ENCODE peak calls at places on chromosomes 4 and X, in ten cellular contexts. J is ascending aorta; B is dorsolateral prefrontal cortex; K is psoas muscle; F is prostate gland; H is hepatocyte; U is A549; M is effector memory CD4-positive, alpha-beta T cell; C is HepG2; R is GM23338. G is an unnamed sample.

GRCh38 chrX:148416931-148417330 is 83.5 kb upstream of the AFF2 start:
- DNase-seq in J (no peak), B (no peak), K (no peak), F (no peak), H (no peak), U (no peak), M (no peak), C (no peak), R (no peak), G (no peak)

GRCh38 chr4:40629401-40630334 is at the start of gene RBM47:
- DNase-seq in J (no peak), B (peak; percentile 57), K (peak; percentile 71), F (peak; percentile 91), H (peak; percentile 90), U (no peak), M (no peak), C (no peak), R (peak; percentile 97), G (peak; percentile 85)

GRCh38 chr4:8320386-8320750 is 50.8 kb downstream of the HTRA3 start:
- DNase-seq in J (peak; percentile 48), B (peak; percentile 32), K (peak; percentile 39), F (no peak), H (no peak), U (no peak), M (no peak), C (peak; percentile 18), R (peak; percentile 68), G (no peak)

GRCh38 chr4:42399393-42399792 is 2.1 kb downstream of the SHISA3 start:
- DNase-seq in J (no peak), B (no peak), K (no peak), F (no peak), H (no peak), U (no peak), M (no peak), C (no peak), R (peak; percentile 38), G (no peak)

GRCh38 chrX:69155786-69156520 is 9.3 kb downstream of the PJA1 start:
- DNase-seq in J (peak; percentile 44), B (no peak), K (no peak), F (no peak), H (no peak), U (no peak), M (no peak), C (no peak), R (no peak), G (no peak)

GRCh38 chrX:119503484-119503861 is 35.2 kb downstream of the SLC25A5 start:
- DNase-seq in J (peak; percentile 89), B (no peak), K (no peak), F (peak; percentile 48), H (peak; percentile 33), U (peak; percentile 91), M (no peak), C (peak; percentile 22), R (no peak), G (no peak)

GRCh38 chr4:26459756-26460530 is 30.3 kb downstream of the CCKAR start:
- DNase-seq in J (no peak), B (no peak), K (no peak), F (no peak), H (no peak), U (no peak), M (no peak), C (no peak), R (no peak), G (peak; percentile 22)

GRCh38 chr4:173752610-173753009 is 222.6 kb upstream of the HAND2 start:
- DNase-seq in J (no peak), B (no peak), K (no peak), F (no peak), H (no peak), U (no peak), M (no peak), C (peak; percentile 18), R (peak; percentile 92), G (no peak)

GRCh38 chrX:153818571-153819397 is 11.6 kb downstream of the PDZD4 start:
- DNase-seq in J (no peak), B (no peak), K (peak; percentile 61), F (no peak), H (peak; percentile 68), U (peak; percentile 57), M (peak; percentile 41), C (no peak), R (peak; percentile 68), G (peak; percentile 86)

GRCh38 chr4:64960516-64960915 is 551.3 kb upstream of the TECRL start:
- DNase-seq in J (no peak), B (no peak), K (no peak), F (no peak), H (no peak), U (no peak), M (no peak), C (no peak), R (no peak), G (no peak)

GRCh38 chr4:132227349-132228165 is 921.5 kb upstream of the PCDH10 start:
- DNase-seq in J (no peak), B (no peak), K (no peak), F (no peak), H (peak; percentile 90), U (peak; percentile 1), M (no peak), C (peak; percentile 60), R (peak; percentile 80), G (peak; percentile 59)

GRCh38 chr4:1246111-1246881 is 2.6 kb downstream of the CTBP1 start:
- DNase-seq in J (peak; percentile 61), B (no peak), K (peak; percentile 55), F (no peak), H (peak; percentile 55), U (no peak), M (no peak), C (no peak), R (no peak), G (peak; percentile 65)

GRCh38 chr4:118954246-118954645 is 65.6 kb downstream of the SYNPO2 start:
- DNase-seq in J (no peak), B (no peak), K (no peak), F (no peak), H (no peak), U (no peak), M (no peak), C (no peak), R (no peak), G (no peak)

GRCh38 chr4:3441501-3442459 is at the start of gene HGFAC:
- DNase-seq in J (no peak), B (no peak), K (peak; percentile 44), F (no peak), H (no peak), U (no peak), M (no peak), C (peak; percentile 52), R (no peak), G (peak; percentile 58)

GRCh38 chr4:70505152-70505748 is 13.1 kb upstream of the AMTN start:
- DNase-seq in J (peak; percentile 67), B (peak; percentile 74), K (peak; percentile 58), F (peak; percentile 17), H (peak; percentile 80), U (peak; percentile 13), M (no peak), C (peak; percentile 38), R (peak; percentile 75), G (peak; percentile 30)

GRCh38 chr4:79476196-79476595 is 68.2 kb upstream of the GK2 start:
- DNase-seq in J (peak; percentile 63), B (no peak), K (peak; percentile 49), F (no peak), H (no peak), U (no peak), M (no peak), C (no peak), R (no peak), G (no peak)

GRCh38 chr4:97828646-97829045 is 314.6 kb downstream of the STPG2 start:
- DNase-seq in J (no peak), B (no peak), K (no peak), F (no peak), H (no peak), U (no peak), M (no peak), C (no peak), R (no peak), G (no peak)

GRCh38 chrX:45954026-45954425 is 591.2 kb downstream of the ZNF674 start:
- DNase-seq in J (no peak), B (no peak), K (no peak), F (no peak), H (no peak), U (no peak), M (no peak), C (no peak), R (no peak), G (no peak)

DNA sequence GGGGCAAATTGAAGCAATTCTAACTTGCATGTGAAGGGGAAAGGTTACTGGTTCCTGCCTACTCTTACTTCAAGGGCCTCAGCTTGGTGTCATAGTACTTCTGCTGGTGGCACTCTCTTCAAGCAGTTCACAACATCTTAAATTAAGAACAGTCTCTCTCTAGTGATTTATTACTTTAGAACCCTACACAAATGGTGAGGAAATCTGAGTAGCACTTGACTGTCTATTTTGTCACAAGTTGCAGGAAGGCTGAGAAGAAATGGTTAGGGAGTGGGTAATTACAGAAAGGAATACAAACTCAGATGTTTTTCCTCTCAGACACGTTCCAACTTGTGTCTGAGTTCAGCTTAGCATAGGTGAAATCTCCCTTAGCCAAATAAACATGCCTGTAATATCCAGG is 242.3 kb upstream of the GRIA3 start:
- DNase-seq in J (no peak), B (no peak), K (no peak), F (no peak), H (no peak), U (no peak), M (no peak), C (no peak), R (no peak), G (no peak)
- H3K4me3 ChIP-seq in J (no peak overlapping the region), B (no peak overlapping the region), K (no peak overlapping the region), F (no peak overlapping the region), H (no peak overlapping the region), U (no peak overlapping the region), M (no peak overlapping the region), C (no peak overlapping the region), R (no peak overlapping the region), G (no peak overlapping the region)

GRCh38 chr4:113547487-113548042 is 214.0 kb downstream of the CAMK2D start:
- DNase-seq in J (peak; percentile 94), B (peak; percentile 79), K (peak; percentile 91), F (peak; percentile 83), H (peak; percentile 95), U (peak; percentile 60), M (peak; percentile 80), C (peak; percentile 97), R (peak; percentile 95), G (peak; percentile 87)
- H3K27ac ChIP-seq in J (peak overlapping the region; percentile 53), B (no peak overlapping the region), K (peak overlapping the region; percentile 69), F (peak overlapping the region; percentile 32), H (peak overlapping the region; percentile 68), U (peak overlapping the region; percentile 55), M (no peak overlapping the region), C (peak overlapping the region; percentile 32), R (no peak overlapping the region), G (no peak overlapping the region)

DNA sequence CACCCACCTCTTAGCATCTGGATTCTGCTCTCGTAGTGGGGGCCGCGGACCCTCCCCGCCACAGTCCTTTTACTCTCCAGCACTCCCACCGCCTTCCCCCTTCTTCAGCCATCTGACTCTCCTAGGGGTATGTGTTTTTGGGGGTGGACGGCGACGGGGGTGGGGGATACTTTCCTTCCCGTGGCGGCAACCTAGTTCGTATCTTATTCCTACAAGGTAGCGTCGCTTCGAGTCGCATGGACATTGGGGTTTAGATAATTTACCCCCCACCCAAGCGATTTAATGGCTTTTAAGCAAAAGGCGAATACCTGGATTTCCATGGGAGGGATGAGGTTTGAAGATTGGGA is 1.3 kb upstream of the BCORL1 start:
- DNase-seq in J (no peak), B (no peak), K (no peak), F (no peak), H (no peak), U (no peak), M (no peak), C (no peak), R (no peak), G (no peak)
- H3K4me3 ChIP-seq in J (no peak overlapping the region), B (no peak overlapping the region), K (no peak overlapping the region), F (no peak overlapping the region), H (peak overlapping the region; percentile 42), U (no peak overlapping the region), M (peak overlapping the region; percentile 60), C (peak overlapping the region; percentile 66), R (peak overlapping the region; percentile 41), G (peak overlapping the region; percentile 63)

GRCh38 chr4:141120036-141120593 is 13.2 kb downstream of the RNF150 start:
- DNase-seq in J (no peak), B (no peak), K (no peak), F (no peak), H (no peak), U (no peak), M (no peak), C (no peak), R (no peak), G (no peak)
- H3K27ac ChIP-seq in J (no peak overlapping the region), B (no peak overlapping the region), K (no peak overlapping the region), F (no peak overlapping the region), H (no peak overlapping the region), U (no peak overlapping the region), M (no peak overlapping the region), C (no peak overlapping the region), R (no peak overlapping the region), G (no peak overlapping the region)